ENCODE peak calls at places on chromosomes 1 and 21, in six cellular contexts. H is IMR-90, T is mesendoderm, S is mammary epithelial cell, U is NT2/D1, I is colonic mucosa. V is an unnamed sample.

GRCh38 chr1:15703562-15703961 is 19.4 kb downstream of the PLEKHM2 start:
- DNase-seq in H (peak; percentile 91), T (no peak), S (peak; percentile 79), U (no peak), I (peak; percentile 57), V (peak; percentile 53)

GRCh38 chr1:155004352-155005075 is 1.9 kb downstream of the ZBTB7B start:
- DNase-seq in H (no peak), T (no peak), S (no peak), U (no peak), I (peak; percentile 46), V (no peak)

GRCh38 chr1:97630281-97630680 is 290.6 kb downstream of the DPYD start:
- DNase-seq in H (no peak), T (peak; percentile 30), S (no peak), U (no peak), I (no peak), V (peak; percentile 53)

GRCh38 chr1:32111789-32112188 is 3.9 kb downstream of the KPNA6 start:
- DNase-seq in H (peak; percentile 38), T (peak; percentile 23), S (no peak), U (no peak), I (no peak), V (no peak)

GRCh38 chr1:61056674-61057439 is 25.5 kb upstream of the NFIA start:
- DNase-seq in H (peak; percentile 38), T (peak; percentile 7), S (peak; percentile 53), U (no peak), I (peak; percentile 76), V (peak; percentile 62)

GRCh38 chr1:95386915-95387314 is 152.9 kb downstream of the RWDD3 start:
- DNase-seq in H (no peak), T (no peak), S (no peak), U (no peak), I (no peak), V (no peak)

GRCh38 chr1:16464917-16465625 is 24.5 kb downstream of the NECAP2 start:
- DNase-seq in H (peak; percentile 8), T (no peak), S (no peak), U (no peak), I (no peak), V (no peak)

GRCh38 chr1:29900727-29901126 is 664.4 kb downstream of the PTPRU start:
- DNase-seq in H (no peak), T (no peak), S (no peak), U (no peak), I (no peak), V (no peak)

GRCh38 chr1:185681034-185681633 is 53.1 kb upstream of the HMCN1 start:
- DNase-seq in H (peak; percentile 44), T (peak; percentile 73), S (peak; percentile 41), U (peak; percentile 56), I (peak; percentile 47), V (peak; percentile 67)

GRCh38 chr1:202207292-202207691 is 13.7 kb downstream of the LGR6 start:
- DNase-seq in H (peak; percentile 73), T (peak; percentile 33), S (peak; percentile 30), U (no peak), I (no peak), V (peak; percentile 67)

GRCh38 chr1:176656257-176656995 is 193.5 kb downstream of the PAPPA2 start:
- DNase-seq in H (peak; percentile 67), T (peak; percentile 40), S (peak; percentile 71), U (no peak), I (no peak), V (no peak)

GRCh38 chr1:38964140-38964548 is 22.5 kb upstream of the RHBDL2 start:
- DNase-seq in H (no peak), T (peak; percentile 49), S (no peak), U (no peak), I (no peak), V (peak; percentile 63)

GRCh38 chr1:160070243-160071163 is 543 bp upstream of the KCNJ10 start:
- DNase-seq in H (peak; percentile 27), T (peak; percentile 91), S (peak; percentile 34), U (peak; percentile 74), I (peak; percentile 69), V (peak; percentile 97)

GRCh38 chr1:216464489-216464888 is 41.2 kb upstream of the USH2A start:
- DNase-seq in H (peak; percentile 98), T (no peak), S (peak; percentile 83), U (no peak), I (no peak), V (no peak)

GRCh38 chr1:223135176-223135575 is 7.9 kb downstream of the TLR5 start:
- DNase-seq in H (peak; percentile 69), T (no peak), S (peak; percentile 81), U (no peak), I (peak; percentile 47), V (no peak)

GRCh38 chr1:178644308-178645120 is 80.5 kb upstream of the RALGPS2 start:
- DNase-seq in H (peak; percentile 59), T (no peak), S (no peak), U (no peak), I (peak; percentile 40), V (no peak)

GRCh38 chr21:35923971-35924370 is 136.4 kb downstream of the SETD4 start:
- DNase-seq in H (no peak), T (no peak), S (peak; percentile 31), U (no peak), I (no peak), V (no peak)

GRCh38 chr1:89922911-89923310 is 72.0 kb upstream of the ZNF326 start:
- DNase-seq in H (no peak), T (no peak), S (no peak), U (no peak), I (no peak), V (no peak)

GRCh38 chr1:89919174-89919573 is 75.7 kb upstream of the ZNF326 start:
- DNase-seq in H (no peak), T (no peak), S (no peak), U (no peak), I (no peak), V (no peak)

GRCh38 chr1:89917353-89917752 is 77.6 kb upstream of the ZNF326 start:
- DNase-seq in H (no peak), T (no peak), S (no peak), U (no peak), I (no peak), V (no peak)

GRCh38 chr1:89918794-89919155 is 76.1 kb upstream of the ZNF326 start:
- DNase-seq in H (no peak), T (no peak), S (peak; percentile 21), U (no peak), I (no peak), V (no peak)

DNA sequence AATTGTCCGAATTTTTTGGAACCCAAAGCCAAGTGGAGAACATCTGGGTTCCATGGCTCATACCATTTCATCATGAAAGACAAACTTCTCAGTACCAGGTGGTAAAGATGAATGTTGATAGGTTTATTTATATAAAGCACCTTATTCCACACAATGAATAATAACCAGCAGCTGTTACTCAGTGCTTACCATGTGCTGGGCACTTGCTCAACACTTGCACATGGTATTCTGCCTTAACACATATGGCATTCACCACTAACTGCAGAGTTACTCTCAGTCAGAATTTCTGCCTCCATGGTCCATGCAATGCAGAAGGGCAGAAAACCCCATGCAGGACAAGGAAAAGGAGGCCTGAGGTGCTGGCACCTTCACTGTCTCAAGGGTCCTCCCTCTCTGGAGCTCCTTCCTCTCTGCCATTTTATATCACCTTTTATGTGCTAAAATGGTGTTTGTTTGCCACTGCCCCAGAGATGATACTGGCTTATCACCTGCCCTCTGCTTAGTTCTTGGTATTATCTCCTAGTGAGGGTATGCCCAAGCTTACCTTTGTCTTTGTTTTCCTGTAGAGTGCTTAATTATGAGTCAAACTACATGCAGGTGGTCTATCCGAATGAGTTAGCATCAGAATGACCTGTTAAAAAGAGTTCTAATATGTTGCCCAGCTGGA is 76.7 kb upstream of the ZNF326 start:
- DNase-seq in H (peak; percentile 70), T (peak; percentile 44), S (peak; percentile 57), U (no peak), I (no peak), V (no peak)
- H3K9ac ChIP-seq in H (no peak overlapping the region), T (no peak overlapping the region), S (no peak overlapping the region), U (no peak overlapping the region), I (no peak overlapping the region), V (no peak overlapping the region)

GRCh38 chr1:169015464-169015863 is 91.0 kb upstream of the ATP1B1 start:
- DNase-seq in H (no peak), T (no peak), S (no peak), U (no peak), I (no peak), V (no peak)
- H3K4me1 ChIP-seq in H (no peaks in the 10 kb centered on the region), T (no peaks in the 10 kb centered on the region), S (no peaks in the 10 kb centered on the region), U (no peaks in the 10 kb centered on the region), I (no peaks in the 10 kb centered on the region), V (no peaks in the 10 kb centered on the region)

GRCh38 chr1:3249846-3250501 is 181.0 kb downstream of the PRDM16 start:
- DNase-seq in H (no peak), T (peak; percentile 17), S (no peak), U (no peak), I (no peak), V (no peak)

GRCh38 chr1:3249236-3249845 is 180.3 kb downstream of the PRDM16 start:
- DNase-seq in H (no peak), T (no peak), S (no peak), U (no peak), I (no peak), V (no peak)

GRCh38 chr1:3251810-3252429 is 182.9 kb downstream of the PRDM16 start:
- DNase-seq in H (no peak), T (no peak), S (no peak), U (no peak), I (no peak), V (no peak)

GRCh38 chr1:3250624-3251023 is 181.6 kb downstream of the PRDM16 start:
- DNase-seq in H (no peak), T (no peak), S (no peak), U (no peak), I (no peak), V (no peak)

GRCh38 chr1:3251099-3251809 is 182.3 kb downstream of the PRDM16 start:
- DNase-seq in H (no peak), T (no peak), S (no peak), U (no peak), I (no peak), V (no peak)
- H3K9ac ChIP-seq in H (no peak overlapping the region), T (no peak overlapping the region), S (no peak overlapping the region), U (no peak overlapping the region), I (no peak overlapping the region), V (no peak overlapping the region)

GRCh38 chr1:2445162-2445822 is 30.8 kb upstream of the PLCH2 start:
- DNase-seq in H (no peak), T (no peak), S (no peak), U (no peak), I (no peak), V (no peak)

GRCh38 chr1:2445823-2446215 is 30.3 kb upstream of the PLCH2 start:
- DNase-seq in H (no peak), T (no peak), S (no peak), U (no peak), I (no peak), V (no peak)

GRCh38 chr1:2443285-2444137 is 31.1 kb upstream of the PEX10 start:
- DNase-seq in H (no peak), T (no peak), S (no peak), U (no peak), I (no peak), V (peak; percentile 81)

GRCh38 chr1:2442676-2443075 is 30.3 kb upstream of the PEX10 start:
- DNase-seq in H (no peak), T (no peak), S (no peak), U (no peak), I (no peak), V (no peak)

DNA sequence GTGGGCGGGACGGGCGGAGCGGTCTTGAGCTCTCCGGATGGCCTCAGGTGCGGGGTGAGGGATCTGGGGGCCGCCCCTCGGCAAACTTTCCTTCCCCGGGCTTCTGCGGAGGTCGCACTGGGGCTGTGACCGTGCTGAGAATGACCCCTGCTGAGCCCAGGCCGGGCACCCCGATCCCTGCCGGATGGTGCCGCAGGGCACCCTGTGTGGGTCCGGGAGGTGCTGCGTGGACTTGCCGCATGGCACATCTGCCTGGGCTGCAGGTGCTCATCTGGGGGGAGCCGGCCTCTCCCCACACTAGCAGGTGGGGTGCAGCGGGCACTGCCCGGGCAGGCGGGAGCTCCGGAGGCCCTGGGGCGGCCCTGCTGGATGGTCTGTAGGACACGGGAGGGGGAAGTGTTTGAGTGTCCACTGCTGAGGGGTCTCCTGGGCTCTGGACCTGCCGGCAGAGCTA is 31.8 kb upstream of the PEX10 start:
- DNase-seq in H (no peak), T (no peak), S (no peak), U (no peak), I (no peak), V (no peak)
- H3K4me1 ChIP-seq in H (peaks cover 4% of the 10 kb centered on the region), T (no peaks in the 10 kb centered on the region), S (peaks cover under 1% of the 10 kb centered on the region), U (peaks cover 22% of the 10 kb centered on the region), I (no peaks in the 10 kb centered on the region), V (no peaks in the 10 kb centered on the region)

V was measured in endodermal cell.